ENCODE peak calls at places on chromosomes 3 and 15, in four cellular contexts. B, G, Z and A are unnamed samples.

GRCh38 chr15:38253448-38253847 is 812 bp downstream of the SPRED1 start:
- DNase-seq in B (peak), G (peak), Z (peak), A (no peak)

GRCh38 chr3:125150525-125151436 is 61.8 kb downstream of the SLC12A8 start:
- DNase-seq in B (peak), G (peak), Z (peak), A (peak)

GRCh38 chr3:65733459-65733858 is 305.3 kb downstream of the MAGI1 start:
- DNase-seq in B (no peak), G (no peak), Z (no peak), A (no peak)

GRCh38 chr3:144257381-144257780 is 285.8 kb downstream of the DIPK2A start:
- DNase-seq in B (no peak), G (no peak), Z (no peak), A (no peak)

GRCh38 chr3:139388961-139389551 is 391 bp downstream of the COPB2 start:
- DNase-seq in B (no peak), G (no peak), Z (peak), A (no peak)

GRCh38 chr3:88148651-88149050 is 1.1 kb upstream of the C3orf38 start:
- DNase-seq in B (no peak), G (no peak), Z (no peak), A (no peak)

GRCh38 chr3:179068779-179069530 is 2.7 kb downstream of the ZMAT3 start:
- DNase-seq in B (no peak), G (no peak), Z (peak), A (peak)

GRCh38 chr15:28897861-28898608 is 12.3 kb downstream of the APBA2 start:
- DNase-seq in B (no peak), G (no peak), Z (no peak), A (no peak)

GRCh38 chr3:69297525-69297924 is 88.4 kb downstream of the FRMD4B start:
- DNase-seq in B (no peak), G (no peak), Z (no peak), A (no peak)

GRCh38 chr3:79947469-79947868 is 179.7 kb upstream of the ROBO1 start:
- DNase-seq in B (no peak), G (peak), Z (no peak), A (no peak)

GRCh38 chr15:39919396-39919739 is 698 bp downstream of the GPR176 start:
- DNase-seq in B (no peak), G (no peak), Z (peak), A (no peak)

GRCh38 chr3:144341461-144341860 is 369.8 kb downstream of the DIPK2A start:
- DNase-seq in B (no peak), G (no peak), Z (no peak), A (no peak)

GRCh38 chr15:99211926-99212325 is 37.5 kb downstream of the TTC23 start:
- DNase-seq in B (no peak), G (peak), Z (no peak), A (no peak)

GRCh38 chr3:47428585-47429145 is 47.1 kb downstream of the SCAP start:
- DNase-seq in B (no peak), G (no peak), Z (no peak), A (no peak)

GRCh38 chr3:52310861-52311566 is 5.1 kb upstream of the DNAH1 start:
- DNase-seq in B (no peak), G (peak), Z (no peak), A (no peak)

GRCh38 chr3:50202353-50203112 is 2.5 kb upstream of the SLC38A3 start:
- DNase-seq in B (no peak), G (no peak), Z (no peak), A (no peak)

GRCh38 chr3:50204052-50204803 is 843 bp upstream of the SLC38A3 start:
- DNase-seq in B (no peak), G (no peak), Z (no peak), A (no peak)

GRCh38 chr3:50203113-50203852 is 1.8 kb upstream of the SLC38A3 start:
- DNase-seq in B (no peak), G (no peak), Z (no peak), A (no peak)

GRCh38 chr3:50204804-50205718 is at the start of gene SLC38A3:
- DNase-seq in B (no peak), G (no peak), Z (peak), A (peak)

DNA sequence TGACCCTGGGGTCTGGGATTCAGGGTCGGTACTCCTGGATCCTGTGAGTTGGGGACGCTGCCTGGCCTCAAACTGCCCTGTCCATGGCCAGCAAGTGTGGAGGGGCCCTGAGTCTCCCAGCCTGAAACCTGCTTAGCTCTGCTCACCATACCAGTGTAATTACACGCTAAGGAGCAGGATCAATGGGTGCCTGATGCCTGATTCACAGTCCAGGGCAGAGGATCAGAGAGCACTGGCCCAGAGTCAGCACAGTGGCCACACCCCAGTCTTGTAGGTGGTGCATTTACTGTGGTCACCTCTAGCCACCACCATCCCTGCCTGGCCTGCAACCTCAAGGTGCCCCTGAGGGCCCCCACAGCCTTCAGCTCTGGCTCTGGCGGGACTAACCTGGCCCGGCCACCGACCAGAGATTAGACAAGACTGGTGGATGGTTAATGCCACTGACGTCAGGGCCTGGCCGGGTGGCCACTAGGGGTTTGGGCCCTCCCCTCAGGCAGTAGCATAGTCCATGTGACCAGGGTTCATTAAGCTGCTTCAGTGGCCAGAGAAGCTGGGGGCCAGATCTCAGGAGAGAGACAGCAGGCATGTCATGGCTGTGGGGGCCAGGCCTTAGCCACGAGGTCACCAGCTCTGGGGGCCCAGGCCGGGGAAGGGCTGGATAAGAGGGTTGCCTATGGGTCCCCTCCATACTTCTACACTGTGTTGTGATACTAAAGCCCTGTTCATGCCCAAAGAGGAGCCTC is 3.3 kb upstream of the SLC38A3 start:
- DNase-seq in B (no peak), G (no peak), Z (no peak), A (no peak)
- TF ChIP-seq CTCF in B (peak), G (no peak), Z (no peak), A (no peak)

GRCh38 chr3:135516143-135516542 is 449.4 kb upstream of the PPP2R3A start:
- DNase-seq in B (peak), G (peak), Z (peak), A (no peak)
- TF ChIP-seq CTCF in B (peak), G (peak), Z (peak), A (no peak)

GRCh38 chr15:58404722-58405121 is 27.1 kb upstream of the LIPC start:
- DNase-seq in B (no peak), G (no peak), Z (no peak), A (no peak)

GRCh38 chr15:58405865-58406264 is 25.9 kb upstream of the LIPC start:
- DNase-seq in B (no peak), G (no peak), Z (no peak), A (no peak)

GRCh38 chr15:58407786-58408185 is 24.0 kb upstream of the LIPC start:
- DNase-seq in B (no peak), G (no peak), Z (no peak), A (no peak)

GRCh38 chr15:58409861-58410260 is 21.9 kb upstream of the LIPC start:
- DNase-seq in B (no peak), G (no peak), Z (no peak), A (no peak)

DNA sequence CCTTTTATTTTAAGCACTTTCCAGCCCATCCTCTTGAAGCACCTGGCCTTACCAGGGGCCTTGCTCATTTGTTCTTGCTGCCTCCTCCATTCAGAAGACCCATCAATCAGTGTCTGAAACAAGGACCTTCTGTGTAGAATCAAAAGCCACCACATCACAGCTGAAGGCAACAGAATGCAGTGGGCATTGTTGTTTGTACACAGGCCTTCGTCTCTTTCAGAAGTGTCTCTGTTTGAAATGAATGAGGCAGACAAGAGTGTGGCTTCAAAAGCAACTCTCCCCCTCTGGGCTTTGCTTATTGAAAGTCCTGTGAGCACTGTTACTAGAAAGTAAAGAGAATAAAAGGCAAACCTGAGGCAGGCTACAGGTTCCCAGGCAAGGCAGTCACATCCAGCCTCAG is 24.4 kb upstream of the LIPC start:
- DNase-seq in B (no peak), G (no peak), Z (no peak), A (no peak)
- TF ChIP-seq CTCF in B (no peak), G (no peak), Z (no peak), A (no peak)

GRCh38 chr3:188476930-188477329 is 323.0 kb downstream of the LPP start:
- DNase-seq in B (no peak), G (no peak), Z (peak), A (no peak)
- TF ChIP-seq CTCF in B (no peak), G (no peak), Z (no peak), A (no peak)

GRCh38 chr3:132034486-132035464 is at the start of gene CPNE4:
- DNase-seq in B (peak), G (peak), Z (peak), A (peak)
- TF ChIP-seq CTCF in B (peak), G (peak), Z (peak), A (peak)

GRCh38 chr3:100776736-100777135 is 67.4 kb downstream of the TFG start:
- DNase-seq in B (no peak), G (no peak), Z (peak), A (peak)
- TF ChIP-seq CTCF in B (peak), G (peak), Z (peak), A (no peak)

DNA sequence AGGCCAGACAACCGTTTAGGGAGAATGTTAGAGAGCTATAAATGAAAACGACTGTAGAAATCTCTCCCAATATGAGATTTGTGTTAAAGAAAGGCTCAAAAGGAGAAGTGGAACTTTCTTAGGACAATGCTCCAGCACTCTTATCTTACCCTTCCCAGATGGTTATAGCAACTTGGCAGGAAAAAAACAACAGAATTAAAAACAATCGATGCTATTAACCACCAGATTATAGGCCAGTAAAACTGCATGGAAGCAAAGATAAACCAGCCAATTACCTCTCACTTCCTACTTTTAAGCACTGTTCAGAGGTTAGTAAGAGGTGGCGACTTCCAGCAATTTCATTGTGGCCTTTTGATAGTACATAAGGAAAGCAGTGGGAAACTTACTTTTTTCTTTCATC is 72.9 kb downstream of the TMCC1 start:
- DNase-seq in B (no peak), G (no peak), Z (no peak), A (no peak)
- TF ChIP-seq CTCF in B (no peak), G (no peak), Z (no peak), A (no peak)